ENCODE peak calls at places on chromosomes 7 and 10, in four cellular contexts. Z is PC-9, B is NCI-H1105, A is EL. S is an unnamed sample.

GRCh38 chr10:94080108-94080507 is 86.4 kb downstream of the PLCE1 start:
- DNase-seq in A (no peak), B (no peak), Z (no peak), S (no peak)

GRCh38 chr10:74453151-74453550 is 302.1 kb downstream of the ADK start:
- DNase-seq in B (peak), A (no peak), Z (no peak), S (no peak)

GRCh38 chr10:85618841-85619240 is 747.8 kb downstream of the GRID1 start:
- DNase-seq in Z (no peak), B (no peak), A (no peak), S (no peak)

GRCh38 chr7:2612445-2613112 is 19.2 kb upstream of the TTYH3 start:
- DNase-seq in Z (no peak), B (no peak), A (no peak), S (no peak)

GRCh38 chr7:150368884-150369739 is 490 bp downstream of the REPIN1 start:
- DNase-seq in Z (peak), B (peak), A (peak), S (peak)

GRCh38 chr7:27277628-27278027 is 35.0 kb downstream of the EVX1 start:
- DNase-seq in Z (peak), B (no peak), A (peak), S (no peak)

GRCh38 chr7:20998309-20998708 is 211.6 kb upstream of the SP8 start:
- DNase-seq in A (no peak), Z (peak), B (no peak), S (no peak)

GRCh38 chr7:130895006-130895750 is 161.2 kb upstream of the KLF14 start:
- DNase-seq in A (no peak), Z (no peak), B (no peak), S (no peak)

GRCh38 chr7:149720372-149721083 is 52.9 kb downstream of the ZNF467 start:
- DNase-seq in B (no peak), Z (no peak), A (no peak), S (no peak)

GRCh38 chr10:104333037-104333727 is 5.1 kb downstream of the ITPRIP start:
- DNase-seq in Z (no peak), B (no peak), A (no peak), S (no peak)

GRCh38 chr7:20407585-20408466 is 77.1 kb downstream of the ITGB8 start:
- DNase-seq in B (peak), A (peak), Z (peak), S (no peak)

GRCh38 chr7:134184767-134185166 is 57.6 kb downstream of the LRGUK start:
- DNase-seq in B (no peak), Z (no peak), A (peak), S (no peak)

GRCh38 chr10:8369666-8370065 is 315.2 kb downstream of the GATA3 start:
- DNase-seq in Z (peak), A (peak), B (no peak), S (no peak)

GRCh38 chr10:16887565-16887964 is 70.3 kb upstream of the RSU1 start:
- DNase-seq in A (peak), B (no peak), Z (no peak), S (no peak)

GRCh38 chr7:55502988-55503514 is 69.3 kb downstream of the VOPP1 start:
- DNase-seq in A (no peak), B (peak), Z (no peak), S (no peak)

GRCh38 chr10:45437587-45438456 is 63.8 kb downstream of the ALOX5 start:
- DNase-seq in B (no peak), A (no peak), Z (no peak), S (no peak)

GRCh38 chr7:117186218-117186617 is 136.6 kb downstream of the WNT2 start:
- DNase-seq in Z (no peak), A (peak), B (no peak), S (no peak)

GRCh38 chr7:140475747-140476333 is 3.5 kb downstream of the MKRN1 start:
- DNase-seq in Z (peak), A (peak), B (peak), S (no peak)

GRCh38 chr10:70319824-70320223 is 36.0 kb upstream of the NPFFR1 start:
- DNase-seq in B (no peak), Z (no peak), A (no peak), S (no peak)

GRCh38 chr10:77649333-77650331 is 12.0 kb upstream of the KCNMA1 start:
- DNase-seq in B (no peak), Z (no peak), A (no peak), S (no peak)

GRCh38 chr7:20653636-20654035 is 38.2 kb downstream of the ABCB5 start:
- DNase-seq in A (no peak), B (no peak), Z (no peak), S (no peak)

S was measured in progenitor cell of endocrine pancreas.